ENCODE peak calls at places on chromosomes 2 and 18, in ten cellular contexts. D is body of pancreas, G is heart left ventricle, B is GM12891, N is H54, U is Peyer's patch, O is stomach, R is ovary, M is tibial nerve, L is endothelial cell of umbilical vein. H is an unnamed sample.

GRCh38 chr2:70104231-70105111 is 17.2 kb downstream of the PCBP1 start:
- DNase-seq in G (no peak), N (no peak), R (peak; percentile 63), D (peak; percentile 56), L (no peak), B (no peak), U (no peak), M (no peak), O (peak; percentile 32), H (peak; percentile 83)

GRCh38 chr2:68404901-68405799 is 40.1 kb downstream of the PLEK start:
- DNase-seq in M (no peak), R (no peak), D (no peak), L (no peak), U (no peak), B (no peak), N (no peak), O (no peak), G (no peak), H (no peak)

GRCh38 chr2:135174802-135175093 is 122.7 kb downstream of the RAB3GAP1 start:
- DNase-seq in R (no peak), D (no peak), G (no peak), B (no peak), N (no peak), L (no peak), O (no peak), M (no peak), U (no peak), H (no peak)

GRCh38 chr2:35099345-35099744 is 1256.2 kb upstream of the CRIM1 start:
- DNase-seq in N (no peak), O (no peak), R (no peak), B (no peak), D (no peak), M (no peak), U (no peak), G (no peak), L (no peak), H (no peak)

GRCh38 chr2:146412625-146413024 is 1432.2 kb upstream of the ACVR2A start:
- DNase-seq in U (no peak), G (no peak), M (no peak), O (no peak), R (no peak), L (no peak), N (no peak), B (no peak), D (no peak), H (peak; percentile 19)

GRCh38 chr2:63590621-63591408 is 2.1 kb downstream of the MDH1 start:
- DNase-seq in O (no peak), N (no peak), M (peak; percentile 11), B (no peak), G (peak; percentile 76), U (no peak), L (no peak), D (no peak), R (no peak), H (peak; percentile 80)

GRCh38 chr2:75571730-75572430 is 11.1 kb upstream of the EVA1A start:
- DNase-seq in B (no peak), O (no peak), U (no peak), N (no peak), R (no peak), D (no peak), L (no peak), G (no peak), M (no peak), H (no peak)

GRCh38 chr2:85540131-85540587 is 1.2 kb downstream of the MAT2A start:
- DNase-seq in U (no peak), N (no peak), M (no peak), L (peak; percentile 51), G (no peak), D (no peak), B (no peak), R (no peak), O (no peak), H (no peak)

GRCh38 chr2:188353282-188353681 is 61.6 kb downstream of the GULP1 start:
- DNase-seq in U (no peak), R (no peak), M (no peak), N (no peak), L (no peak), O (no peak), B (no peak), D (no peak), G (no peak), H (no peak)

GRCh38 chr18:49778826-49779465 is 34.4 kb downstream of the ACAA2 start:
- DNase-seq in D (no peak), M (no peak), B (no peak), N (no peak), L (no peak), R (no peak), G (no peak), O (no peak), U (no peak), H (no peak)

GRCh38 chr2:16908671-16909070 is 243.0 kb upstream of the CYRIA start:
- DNase-seq in R (no peak), L (no peak), D (no peak), U (no peak), G (no peak), M (no peak), O (no peak), B (no peak), N (no peak), H (no peak)

GRCh38 chr2:217625475-217626245 is 377.1 kb downstream of the TNS1 start:
- DNase-seq in L (no peak), N (no peak), U (no peak), R (no peak), D (no peak), G (no peak), O (no peak), M (peak; percentile 24), B (no peak), H (no peak)

GRCh38 chr2:239021651-239022436 is 174.0 kb downstream of the TWIST2 start:
- DNase-seq in U (peak; percentile 7), G (peak; percentile 10), N (no peak), R (peak; percentile 13), M (no peak), L (no peak), D (no peak), B (no peak), O (no peak), H (no peak)

GRCh38 chr2:37323770-37324535 is 680 bp downstream of the PRKD3 start:
- DNase-seq in D (peak; percentile 33), L (peak; percentile 71), N (no peak), G (peak; percentile 29), O (no peak), B (peak; percentile 15), U (peak; percentile 62), M (no peak), R (peak; percentile 66), H (peak; percentile 14)

GRCh38 chr2:182887753-182888415 is 21.4 kb upstream of the FRZB start:
- DNase-seq in N (no peak), M (no peak), U (no peak), B (no peak), G (no peak), O (no peak), R (no peak), D (no peak), L (no peak), H (no peak)

GRCh38 chr2:182883451-182883850 is 17.0 kb upstream of the FRZB start:
- DNase-seq in D (no peak), O (no peak), R (no peak), B (no peak), M (no peak), U (no peak), N (no peak), L (no peak), G (no peak), H (no peak)

GRCh38 chr2:182890305-182890704 is 23.9 kb upstream of the FRZB start:
- DNase-seq in U (no peak), L (no peak), G (no peak), R (no peak), M (no peak), B (no peak), D (no peak), O (no peak), N (no peak), H (no peak)

GRCh38 chr2:182885771-182886170 is 19.3 kb upstream of the FRZB start:
- DNase-seq in U (no peak), B (no peak), M (no peak), G (no peak), L (no peak), O (no peak), R (no peak), N (no peak), D (no peak), H (no peak)

GRCh38 chr2:182887093-182887492 is 20.7 kb upstream of the FRZB start:
- DNase-seq in O (no peak), L (no peak), D (no peak), B (no peak), R (no peak), U (no peak), N (no peak), M (no peak), G (no peak), H (no peak)
- TF ChIP-seq POLR2A in O (no peak), L (no peak), D (no peak), B (no peak), R (no peak), U (no peak), N (no peak), M (no peak), G (no peak), H (no peak)

GRCh38 chr18:77088977-77089795 is 43.4 kb downstream of the MBP start:
- DNase-seq in D (no peak), B (no peak), R (no peak), U (no peak), N (no peak), M (no peak), O (peak; percentile 57), L (no peak), G (no peak), H (no peak)
- TF ChIP-seq POLR2A in D (no peak), B (no peak), R (no peak), U (no peak), N (no peak), M (no peak), O (no peak), L (no peak), G (no peak), H (no peak)

GRCh38 chr2:234981197-234982095 is 29.6 kb downstream of the SH3BP4 start:
- DNase-seq in D (peak; percentile 62), R (peak; percentile 72), G (peak; percentile 85), M (peak; percentile 49), B (no peak), O (peak; percentile 63), U (no peak), L (peak; percentile 99), N (peak; percentile 81), H (no peak)
- TF ChIP-seq POLR2A in D (peak; percentile 50), R (no peak), G (no peak), M (no peak), B (no peak), O (no peak), U (no peak), L (peak; percentile 46), N (peak; percentile 18), H (no peak)

DNA sequence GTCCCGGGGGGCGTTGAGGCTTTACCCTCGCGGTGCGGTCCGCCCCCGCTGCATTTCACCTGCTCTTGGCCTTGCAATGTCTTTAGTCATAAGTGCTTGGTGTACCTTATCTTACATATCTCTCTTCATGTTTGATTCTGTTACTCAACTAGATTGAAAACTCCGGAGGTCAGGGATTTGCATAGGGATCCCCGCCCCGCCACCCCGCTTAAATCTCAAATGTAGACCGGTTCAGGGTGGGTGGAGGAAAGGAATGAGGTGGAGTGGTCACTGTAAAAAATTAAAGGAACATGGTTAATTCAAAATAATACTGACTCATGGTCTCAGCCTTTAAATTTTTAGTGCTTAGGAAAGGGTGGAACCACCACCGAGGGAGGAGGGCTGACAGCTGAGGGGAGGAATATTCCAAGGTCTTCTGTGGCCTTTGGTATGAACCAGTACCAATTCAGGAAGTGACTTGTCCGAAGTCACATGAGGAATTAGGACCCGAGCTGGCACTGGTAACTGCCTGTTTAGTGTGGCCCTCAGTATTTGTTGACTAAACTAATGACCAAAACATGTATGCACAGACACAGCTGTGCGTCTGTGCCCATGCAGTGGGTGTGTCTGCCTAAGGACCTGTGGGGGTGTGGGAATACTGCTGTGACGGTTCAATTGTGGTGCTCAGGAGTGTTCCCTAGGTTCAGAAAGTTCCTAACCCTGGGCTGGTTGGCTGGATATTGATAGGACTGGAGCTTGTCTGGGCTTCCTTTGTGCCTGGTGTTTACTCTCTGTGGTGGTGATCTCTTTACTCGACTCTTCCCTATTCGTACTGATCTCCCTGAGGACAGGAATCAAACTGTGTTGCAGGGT is 1.0 kb downstream of the PLEKHB2 start:
- DNase-seq in O (peak; percentile 42), N (no peak), M (peak; percentile 41), L (peak; percentile 57), D (peak; percentile 35), B (no peak), R (no peak), U (peak; percentile 57), G (peak; percentile 46), H (peak; percentile 72)
- TF ChIP-seq POLR2A in O (no peak), N (no peak), M (no peak), L (no peak), D (peak; percentile 32), B (peak; percentile 14), R (no peak), U (peak; percentile 41), G (no peak), H (no peak)